ENCODE peak calls at places on chromosomes 4 and X, in four cellular contexts. J, S, P and R are unnamed samples. For H3K4me1 and H3K36me3, the result is how much of the 10 kb centered on the place peaks cover.

GRCh38 chrX:34900691-34901090 is 41.9 kb upstream of the FAM47B start:
- DNase-seq in J (no peak), S (no peak), P (no peak), R (no peak)

GRCh38 chrX:55996649-55997048 is 235.5 kb upstream of the KLF8 start:
- DNase-seq in J (no peak), S (no peak), P (no peak), R (no peak)

GRCh38 chr4:14379148-14379547 is 623.1 kb upstream of the CPEB2 start:
- DNase-seq in J (no peak), S (no peak), P (no peak), R (no peak)

GRCh38 chrX:13126785-13127184 is 82.4 kb upstream of the FAM9C start:
- DNase-seq in J (no peak), S (no peak), P (no peak), R (no peak)

GRCh38 chr4:163474027-163474426 is 473 bp upstream of the TKTL2 start:
- DNase-seq in J (no peak), S (no peak), P (no peak), R (no peak)

GRCh38 chr4:127335732-127336131 is 297.0 kb upstream of the INTU start:
- DNase-seq in J (no peak), S (no peak), P (no peak), R (no peak)

GRCh38 chr4:113457886-113458285 is 303.7 kb downstream of the CAMK2D start:
- DNase-seq in J (no peak), S (no peak), P (no peak), R (no peak)

GRCh38 chr4:89196745-89197144 is 85.4 kb downstream of the TIGD2 start:
- DNase-seq in J (no peak), S (no peak), P (no peak), R (no peak)

GRCh38 chr4:6018331-6018730 is at the start of gene C4orf50:
- DNase-seq in J (no peak), S (no peak), P (no peak), R (no peak)

GRCh38 chrX:12360991-12361598 is 222.8 kb downstream of the FRMPD4 start:
- DNase-seq in J (no peak), S (no peak), P (no peak), R (no peak)

GRCh38 chrX:153381684-153382532 is 19.2 kb downstream of the PNMA6E start:
- DNase-seq in J (no peak), S (peak), P (no peak), R (no peak)

GRCh38 chr4:8651661-8652180 is 59.2 kb downstream of the CPZ start:
- DNase-seq in J (no peak), S (no peak), P (no peak), R (no peak)

GRCh38 chr4:54840992-54841768 is 183.4 kb downstream of the KIT start:
- DNase-seq in J (no peak), S (no peak), P (no peak), R (no peak)

GRCh38 chr4:108350332-108350731 is 181.6 kb upstream of the LEF1 start:
- DNase-seq in J (no peak), S (no peak), P (no peak), R (no peak)

GRCh38 chrX:133448512-133449076 is 33.3 kb upstream of the GPC4 start:
- DNase-seq in J (no peak), S (no peak), P (no peak), R (no peak)

GRCh38 chr4:128163177-128164117 is 102.3 kb downstream of the LARP1B start:
- DNase-seq in J (no peak), S (no peak), P (no peak), R (no peak)

GRCh38 chr4:137343221-137343620 is 189.1 kb downstream of the PCDH18 start:
- DNase-seq in J (no peak), S (no peak), P (no peak), R (no peak)

GRCh38 chrX:56928546-56928945 is 66.8 kb downstream of the SPIN3 start:
- DNase-seq in J (no peak), S (no peak), P (no peak), R (no peak)

GRCh38 chrX:3962511-3963350 is 249.3 kb upstream of the PRKX start:
- DNase-seq in J (no peak), S (peak), P (no peak), R (no peak)

DNA sequence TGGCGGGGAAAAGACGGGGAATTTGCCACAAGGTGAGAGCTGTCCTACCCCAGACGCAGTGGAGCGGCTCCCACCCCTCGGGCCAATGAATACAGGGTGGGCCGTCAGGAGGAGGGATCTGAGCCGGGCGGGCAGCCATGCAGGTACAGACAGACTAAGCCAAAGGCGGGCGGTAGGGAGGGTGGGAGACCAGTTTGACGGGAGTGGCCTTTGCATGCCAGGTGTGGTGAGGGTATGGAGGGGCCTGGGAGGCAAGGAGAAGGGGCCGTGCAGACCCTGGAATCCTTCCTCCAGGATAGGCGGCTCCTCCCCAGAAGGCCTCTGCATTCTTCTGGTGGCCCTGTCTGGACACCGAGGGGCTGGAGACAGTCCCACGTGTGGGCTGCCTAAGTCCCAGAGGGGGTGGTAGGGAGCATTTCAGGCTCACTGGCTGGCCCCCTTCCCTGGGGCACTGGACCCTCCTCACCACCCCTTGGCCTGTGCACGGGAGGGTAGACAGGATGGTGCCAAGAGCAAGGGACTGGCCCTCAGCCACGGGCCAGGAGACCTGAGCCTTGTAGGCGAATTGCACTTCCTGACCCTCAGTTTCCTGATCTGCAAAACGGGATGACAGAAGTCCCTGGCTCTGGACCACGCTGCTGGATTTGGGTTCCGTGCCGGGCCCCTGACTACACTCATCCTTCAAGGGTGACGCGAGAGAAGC is 2.8 kb downstream of the SH3BP2 start:
- DNase-seq in J (no peak), S (no peak), P (no peak), R (no peak)
- H3K4me1 ChIP-seq in J (under half), S (under half), P (under half), R (under half)

GRCh38 chr4:39893693-39894072 is 84.0 kb downstream of the PDS5A start:
- DNase-seq in J (no peak), S (no peak), P (no peak), R (no peak)
- H3K36me3 ChIP-seq in J (half or more), S (half or more), P (half or more), R (under half)

GRCh38 chrX:119757646-119757978 is 776 bp upstream of the SOWAHD start:
- DNase-seq in J (no peak), S (no peak), P (no peak), R (no peak)
- H3K4me1 ChIP-seq in J (under half), S (half or more), P (under half), R (under half)

DNA sequence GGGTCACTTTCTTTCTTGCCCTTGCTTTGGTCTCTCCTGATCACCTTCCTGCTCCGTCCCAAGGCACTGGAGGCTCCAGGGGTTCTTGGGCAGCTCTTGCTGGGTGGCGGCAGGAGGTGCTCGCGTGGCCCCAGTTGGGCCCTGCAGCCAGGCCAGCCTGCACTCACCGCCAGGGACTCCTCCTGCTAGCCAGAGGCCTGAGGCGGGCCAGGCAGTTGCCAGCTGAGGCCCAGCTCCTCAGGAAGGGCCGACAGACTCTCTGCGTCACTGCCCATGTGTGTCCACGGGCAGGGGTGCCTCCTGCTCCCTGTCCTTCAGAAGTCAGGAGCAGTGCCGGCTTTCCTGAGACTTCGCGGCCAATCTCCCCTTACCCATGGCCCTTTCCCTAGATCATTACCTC is 9.3 kb downstream of the SUV39H1 start:
- DNase-seq in J (no peak), S (no peak), P (no peak), R (no peak)
- H3K36me3 ChIP-seq in J (under half), S (half or more), P (under half), R (under half)